ENCODE peak calls at places on chromosomes 6 and 20, in four cellular contexts. U is ureter; H is mesendoderm; J is stimulated activated CD8-positive, alpha-beta memory T cell treated with anti-CD3 and anti-CD28 coated beads, Interleukin-4, amount 100 ng/mL, for 24 hours. Q is an unnamed sample.

GRCh38 chr6:10837009-10837691 is 1.2 kb downstream of the MAK start:
- DNase-seq in U (no peak), H (peak), J (no peak), Q (no peak)

GRCh38 chr20:34952676-34953075 is 2.9 kb downstream of the GSS start:
- DNase-seq in U (no peak), H (no peak), J (no peak), Q (no peak)

GRCh38 chr6:71414486-71414885 is 125.9 kb downstream of the OGFRL1 start:
- DNase-seq in U (no peak), H (no peak), J (no peak), Q (no peak)

GRCh38 chr20:44979090-44979621 is 12.8 kb downstream of the STK4 start:
- DNase-seq in U (no peak), H (no peak), J (peak), Q (no peak)

GRCh38 chr6:41939091-41939847 is 2.3 kb downstream of the CCND3 start:
- DNase-seq in U (no peak), H (peak), J (no peak), Q (peak)

GRCh38 chr20:14189794-14190402 is 147.5 kb downstream of the FLRT3 start:
- DNase-seq in U (no peak), H (peak), J (no peak), Q (no peak)

GRCh38 chr6:26412954-26413353 is 10.9 kb downstream of the BTN3A1 start:
- DNase-seq in U (no peak), H (no peak), J (no peak), Q (no peak)

GRCh38 chr6:37558158-37558557 is 58.5 kb upstream of the CCDC167 start:
- DNase-seq in U (no peak), H (no peak), J (no peak), Q (no peak)

GRCh38 chr6:140319209-140319608 is 944.8 kb upstream of the CITED2 start:
- DNase-seq in U (no peak), H (no peak), J (no peak), Q (no peak)

GRCh38 chr20:51931321-51931720 is 129.0 kb upstream of the SALL4 start:
- DNase-seq in U (no peak), H (peak), J (no peak), Q (no peak)

GRCh38 chr6:125129354-125129753 is 24.2 kb upstream of the TPD52L1 start:
- DNase-seq in U (no peak), H (no peak), J (no peak), Q (no peak)

GRCh38 chr6:133100870-133101269 is 140.3 kb upstream of the EYA4 start:
- DNase-seq in U (no peak), H (no peak), J (no peak), Q (no peak)

GRCh38 chr6:105560611-105561066 is 157.8 kb upstream of the PREP start:
- DNase-seq in U (no peak), H (no peak), J (no peak), Q (no peak)

GRCh38 chr6:80586242-80586641 is 479.8 kb downstream of the BCKDHB start:
- DNase-seq in U (no peak), H (no peak), J (no peak), Q (no peak)

GRCh38 chr6:141421378-141421777 is 711.3 kb upstream of the GJE1 start:
- DNase-seq in U (no peak), H (peak), J (no peak), Q (no peak)

GRCh38 chr6:109229536-109229935 is 134.2 kb downstream of the CEP57L1 start:
- DNase-seq in U (peak), H (no peak), J (no peak), Q (no peak)

GRCh38 chr6:116363759-116364158 is 7.0 kb upstream of the DSE start:
- DNase-seq in U (no peak), H (no peak), J (no peak), Q (no peak)

GRCh38 chr6:137705166-137706064 is 161.6 kb upstream of the TNFAIP3 start:
- DNase-seq in U (peak), H (peak), J (peak), Q (peak)

GRCh38 chr6:26104457-26105108 is 17.4 kb downstream of the HFE start:
- DNase-seq in U (no peak), H (peak), J (no peak), Q (no peak)

GRCh38 chr6:34318492-34319470 is 70.0 kb upstream of the SMIM29 start:
- DNase-seq in U (no peak), H (no peak), J (no peak), Q (no peak)

GRCh38 chr6:111030008-111031006 is 48.5 kb downstream of the RPF2 start:
- DNase-seq in U (no peak), H (no peak), J (no peak), Q (no peak)

GRCh38 chr6:93047033-93047432 is 372.3 kb downstream of the EPHA7 start:
- DNase-seq in U (no peak), H (peak), J (no peak), Q (no peak)

GRCh38 chr6:90222724-90223198 is 73.9 kb downstream of the BACH2 start:
- DNase-seq in U (no peak), H (peak), J (no peak), Q (no peak)

GRCh38 chr6:139243531-139243930 is 48.3 kb downstream of the TXLNB start:
- DNase-seq in U (no peak), H (no peak), J (no peak), Q (no peak)

GRCh38 chr6:135182993-135183531 is 2.0 kb downstream of the MYB start:
- DNase-seq in U (peak), H (peak), J (peak), Q (no peak)

GRCh38 chr6:168264593-168265335 is 54.8 kb downstream of the DACT2 start:
- DNase-seq in U (no peak), H (peak), J (no peak), Q (no peak)

GRCh38 chr6:12570461-12571030 is 146.0 kb upstream of the PHACTR1 start:
- DNase-seq in U (no peak), H (no peak), J (no peak), Q (no peak)

GRCh38 chr6:162442675-162443074 is 284.9 kb downstream of the PRKN start:
- DNase-seq in U (no peak), H (peak), J (no peak), Q (no peak)

Q was measured in right atrium auricular region.